ENCODE peak calls at places on chromosomes 6 and 20, in four cellular contexts. J is DND-41, L is uterus, D is lower lobe of right lung. V is an unnamed sample.

GRCh38 chr6:114092943-114093342 is 122.0 kb upstream of the HDAC2 start:
- DNase-seq in J (no peak), L (no peak), D (no peak), V (no peak)

GRCh38 chr6:168949876-168950499 is 303.7 kb downstream of the THBS2 start:
- DNase-seq in J (no peak), L (no peak), D (no peak), V (no peak)

GRCh38 chr6:170029416-170030283 is 261.2 kb downstream of the DLL1 start:
- DNase-seq in J (no peak), L (peak), D (no peak), V (no peak)

GRCh38 chr6:123662757-123663156 is 26.0 kb upstream of the TRDN start:
- DNase-seq in J (no peak), L (no peak), D (no peak), V (no peak)

GRCh38 chr6:158018370-158018771 is 36.7 kb downstream of the SYNJ2 start:
- DNase-seq in J (no peak), L (no peak), D (no peak), V (peak)

GRCh38 chr6:35711731-35712130 is 23.0 kb upstream of the FKBP5 start:
- DNase-seq in J (no peak), L (no peak), D (no peak), V (no peak)

GRCh38 chr20:54601831-54602515 is 126.6 kb downstream of the DOK5 start:
- DNase-seq in J (no peak), L (no peak), D (no peak), V (no peak)

GRCh38 chr6:3766219-3766618 is 14.7 kb upstream of the PXDC1 start:
- DNase-seq in J (no peak), L (no peak), D (no peak), V (no peak)

GRCh38 chr6:12203001-12203400 is 87.2 kb upstream of the EDN1 start:
- DNase-seq in J (no peak), L (no peak), D (no peak), V (no peak)

GRCh38 chr6:121437861-121438651 is 2.6 kb downstream of the GJA1 start:
- DNase-seq in J (no peak), L (no peak), D (no peak), V (peak)

GRCh38 chr6:33742837-33743236 is 3.9 kb downstream of the IP6K3 start:
- DNase-seq in J (no peak), L (peak), D (no peak), V (no peak)

GRCh38 chr20:44335675-44336074 is 1.2 kb upstream of the R3HDML start:
- DNase-seq in J (no peak), L (no peak), D (no peak), V (no peak)

GRCh38 chr6:46626228-46626909 is 26.2 kb downstream of the CYP39A1 start:
- DNase-seq in J (no peak), L (no peak), D (no peak), V (no peak)

GRCh38 chr6:127190552-127190951 is 72.1 kb downstream of the RSPO3 start:
- DNase-seq in J (no peak), L (no peak), D (no peak), V (no peak)

GRCh38 chr20:36549942-36550796 is 8.8 kb downstream of the MYL9 start:
- DNase-seq in J (no peak), L (no peak), D (no peak), V (peak)

GRCh38 chr6:74557236-74557635 is 648.6 kb downstream of the COL12A1 start:
- DNase-seq in J (no peak), L (no peak), D (no peak), V (no peak)

GRCh38 chr6:148231572-148231971 is 111.1 kb upstream of the SASH1 start:
- DNase-seq in J (no peak), L (no peak), D (no peak), V (no peak)

GRCh38 chr20:50558483-50558925 is 48.3 kb downstream of the PTPN1 start:
- DNase-seq in J (no peak), L (no peak), D (no peak), V (no peak)

GRCh38 chr6:41489284-41489851 is 56.8 kb upstream of the FOXP4 start:
- DNase-seq in J (no peak), L (no peak), D (no peak), V (peak)

GRCh38 chr6:154012852-154013251 is 26.2 kb upstream of the OPRM1 start:
- DNase-seq in J (no peak), L (no peak), D (no peak), V (no peak)

GRCh38 chr6:53793318-53793975 is 1.4 kb upstream of the LRRC1 start:
- DNase-seq in J (peak), L (peak), D (peak), V (no peak)

GRCh38 chr20:36218380-36219064 is 17.8 kb upstream of the AAR2 start:
- DNase-seq in J (no peak), L (no peak), D (no peak), V (no peak)

GRCh38 chr6:7229376-7230326 is 83.3 kb downstream of the SSR1 start:
- DNase-seq in J (no peak), L (no peak), D (no peak), V (no peak)

GRCh38 chr6:166460473-166461437 is 78.0 kb upstream of the MPC1 start:
- DNase-seq in J (no peak), L (no peak), D (no peak), V (no peak)

GRCh38 chr6:13407709-13408695 is 79.4 kb downstream of the GFOD1 start:
- DNase-seq in J (no peak), L (no peak), D (peak), V (no peak)

GRCh38 chr20:37711001-37711400 is 17.2 kb downstream of the CTNNBL1 start:
- DNase-seq in J (no peak), L (no peak), D (no peak), V (no peak)

GRCh38 chr6:73050706-73051105 is 174.6 kb downstream of the KHDC1L start:
- DNase-seq in J (no peak), L (no peak), D (no peak), V (no peak)

DNA sequence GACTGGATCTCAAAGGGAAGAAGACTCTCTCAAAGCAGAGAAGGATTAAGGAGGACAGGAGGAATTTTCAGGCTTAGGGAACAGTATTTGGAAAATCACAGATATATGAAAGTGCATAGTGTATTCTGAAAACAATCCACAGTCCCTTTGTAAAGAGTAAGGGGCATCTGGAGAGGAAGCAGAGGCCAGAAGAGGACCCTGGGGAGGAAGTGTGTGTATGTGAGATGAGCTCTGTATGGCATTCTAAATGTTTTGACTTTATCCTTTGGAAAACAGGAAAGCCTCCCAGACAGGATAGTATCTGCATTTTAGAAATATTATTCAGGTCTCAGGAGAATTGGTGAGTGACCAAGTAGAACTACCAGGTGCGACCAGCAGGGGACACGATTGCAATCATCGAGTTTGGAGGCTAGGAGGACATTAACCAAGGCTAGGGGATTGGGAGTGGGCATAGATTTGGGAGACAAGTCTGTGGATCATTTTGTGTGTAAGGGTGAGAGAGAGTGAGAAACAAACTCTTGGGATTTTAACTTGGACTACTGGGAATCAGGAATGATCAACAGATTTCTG is 38.3 kb upstream of the FAM184A start:
- DNase-seq in J (no peak), L (no peak), D (no peak), V (no peak)
- TF ChIP-seq CTCF in J (peak), L (no peak), D (no peak), V (peak)

GRCh38 chr20:46118481-46119020 is 437 bp downstream of the CD40 start:
- DNase-seq in J (no peak), L (peak), D (peak), V (peak)
- H3K27ac ChIP-seq in J (no peak), L (peak), D (peak), V (peak)

GRCh38 chr6:107186047-107186446 is 70.7 kb upstream of the BEND3 start:
- DNase-seq in J (no peak), L (no peak), D (no peak), V (no peak)

GRCh38 chr6:107187630-107188029 is 72.3 kb upstream of the BEND3 start:
- DNase-seq in J (no peak), L (no peak), D (no peak), V (no peak)

GRCh38 chr6:107180114-107180513 is 64.8 kb upstream of the BEND3 start:
- DNase-seq in J (no peak), L (no peak), D (no peak), V (no peak)

GRCh38 chr6:107185570-107185969 is 70.3 kb upstream of the BEND3 start:
- DNase-seq in J (no peak), L (no peak), D (no peak), V (no peak)
- TF ChIP-seq CTCF in J (no peak), L (no peak), D (no peak), V (peak)

GRCh38 chr6:44737829-44738528 is 350.5 kb downstream of the CDC5L start:
- DNase-seq in J (no peak), L (no peak), D (no peak), V (no peak)

GRCh38 chr6:44740566-44741120 is 353.1 kb downstream of the CDC5L start:
- DNase-seq in J (no peak), L (no peak), D (no peak), V (no peak)

GRCh38 chr6:44739163-44739562 is 351.7 kb downstream of the CDC5L start:
- DNase-seq in J (no peak), L (peak), D (no peak), V (no peak)

GRCh38 chr6:44737349-44737748 is 349.8 kb downstream of the CDC5L start:
- DNase-seq in J (no peak), L (no peak), D (no peak), V (no peak)

GRCh38 chr6:44738652-44739141 is 351.2 kb downstream of the CDC5L start:
- DNase-seq in J (no peak), L (peak), D (no peak), V (no peak)
- H3K27ac ChIP-seq in J (no peak), L (no peak), D (no peak), V (no peak)